ENCODE peak calls at places on chromosome 3, in ten cellular contexts. One of them, this sample, is unnamed.

GRCh38 chr3:130905551-130905950 is 11.7 kb downstream of the ATP2C1 start:
- DNase-seq in CD8-positive, alpha-beta T cell: no peak
- DNase-seq in cardiac septum: no peak
- DNase-seq in AG08395: peak; percentile 20
- DNase-seq in skeletal muscle cell: peak; percentile 58
- DNase-seq in KBM-7: no peak
- DNase-seq in uterus: no peak
- DNase-seq in A172: peak; percentile 8
- DNase-seq in HFFc6: peak; percentile 48
- DNase-seq in cerebellar nuclear complex: no peak
- DNase-seq in this sample: peak; percentile 16

GRCh38 chr3:149448331-149448831 is 26.1 kb upstream of the TM4SF4 start:
- DNase-seq in CD8-positive, alpha-beta T cell: no peak
- DNase-seq in cardiac septum: no peak
- DNase-seq in AG08395: peak; percentile 75
- DNase-seq in skeletal muscle cell: peak; percentile 18
- DNase-seq in KBM-7: peak; percentile 45
- DNase-seq in uterus: no peak
- DNase-seq in A172: peak; percentile 58
- DNase-seq in HFFc6: peak; percentile 77
- DNase-seq in cerebellar nuclear complex: no peak
- DNase-seq in this sample: peak; percentile 66

GRCh38 chr3:138938056-138938876 is 8.7 kb downstream of the FOXL2 start:
- DNase-seq in CD8-positive, alpha-beta T cell: no peak
- DNase-seq in cardiac septum: no peak
- DNase-seq in AG08395: no peak
- DNase-seq in skeletal muscle cell: no peak
- DNase-seq in KBM-7: no peak
- DNase-seq in uterus: no peak
- DNase-seq in A172: no peak
- DNase-seq in HFFc6: no peak
- DNase-seq in cerebellar nuclear complex: no peak
- DNase-seq in this sample: no peak

GRCh38 chr3:138774529-138775253 is 60.0 kb downstream of the PIK3CB start:
- DNase-seq in CD8-positive, alpha-beta T cell: no peak
- DNase-seq in cardiac septum: no peak
- DNase-seq in AG08395: peak; percentile 89
- DNase-seq in skeletal muscle cell: peak; percentile 98
- DNase-seq in KBM-7: peak; percentile 58
- DNase-seq in uterus: peak; percentile 31
- DNase-seq in A172: peak; percentile 98
- DNase-seq in HFFc6: peak; percentile 99
- DNase-seq in cerebellar nuclear complex: no peak
- DNase-seq in this sample: peak; percentile 85

GRCh38 chr3:126546549-126547239 is 12.0 kb downstream of the C3orf22 start:
- DNase-seq in CD8-positive, alpha-beta T cell: no peak
- DNase-seq in cardiac septum: peak; percentile 58
- DNase-seq in AG08395: no peak
- DNase-seq in skeletal muscle cell: no peak
- DNase-seq in KBM-7: no peak
- DNase-seq in uterus: peak; percentile 2
- DNase-seq in A172: no peak
- DNase-seq in HFFc6: no peak
- DNase-seq in cerebellar nuclear complex: no peak
- DNase-seq in this sample: no peak

GRCh38 chr3:53776494-53777101 is 69.6 kb downstream of the CHDH start:
- DNase-seq in CD8-positive, alpha-beta T cell: no peak
- DNase-seq in cardiac septum: no peak
- DNase-seq in AG08395: peak; percentile 75
- DNase-seq in skeletal muscle cell: no peak
- DNase-seq in KBM-7: no peak
- DNase-seq in uterus: no peak
- DNase-seq in A172: no peak
- DNase-seq in HFFc6: peak; percentile 6
- DNase-seq in cerebellar nuclear complex: no peak
- DNase-seq in this sample: peak; percentile 79

GRCh38 chr3:50604628-50605588 is 6.7 kb downstream of the CISH start:
- DNase-seq in CD8-positive, alpha-beta T cell: no peak
- DNase-seq in cardiac septum: no peak
- DNase-seq in AG08395: no peak
- DNase-seq in skeletal muscle cell: no peak
- DNase-seq in KBM-7: peak; percentile 67
- DNase-seq in uterus: peak; percentile 91
- DNase-seq in A172: no peak
- DNase-seq in HFFc6: no peak
- DNase-seq in cerebellar nuclear complex: peak; percentile 76
- DNase-seq in this sample: no peak

GRCh38 chr3:195384952-195385351 is 57.9 kb downstream of the ACAP2 start:
- DNase-seq in CD8-positive, alpha-beta T cell: no peak
- DNase-seq in cardiac septum: no peak
- DNase-seq in AG08395: no peak
- DNase-seq in skeletal muscle cell: no peak
- DNase-seq in KBM-7: no peak
- DNase-seq in uterus: no peak
- DNase-seq in A172: peak; percentile 27
- DNase-seq in HFFc6: no peak
- DNase-seq in cerebellar nuclear complex: no peak
- DNase-seq in this sample: no peak

GRCh38 chr3:38834110-38834509 is 18.1 kb upstream of the SCN10A start:
- DNase-seq in CD8-positive, alpha-beta T cell: no peak
- DNase-seq in cardiac septum: no peak
- DNase-seq in AG08395: peak; percentile 82
- DNase-seq in skeletal muscle cell: peak; percentile 83
- DNase-seq in KBM-7: peak; percentile 71
- DNase-seq in uterus: peak; percentile 43
- DNase-seq in A172: peak; percentile 90
- DNase-seq in HFFc6: peak; percentile 59
- DNase-seq in cerebellar nuclear complex: no peak
- DNase-seq in this sample: peak; percentile 88

GRCh38 chr3:134333522-134334181 is 40.6 kb downstream of the AMOTL2 start:
- DNase-seq in CD8-positive, alpha-beta T cell: no peak
- DNase-seq in cardiac septum: no peak
- DNase-seq in AG08395: peak; percentile 81
- DNase-seq in skeletal muscle cell: peak; percentile 46
- DNase-seq in KBM-7: no peak
- DNase-seq in uterus: no peak
- DNase-seq in A172: peak; percentile 80
- DNase-seq in HFFc6: peak; percentile 92
- DNase-seq in cerebellar nuclear complex: no peak
- DNase-seq in this sample: peak; percentile 86

GRCh38 chr3:76361010-76361409 is 575.7 kb upstream of the ZNF717 start:
- DNase-seq in CD8-positive, alpha-beta T cell: no peak
- DNase-seq in cardiac septum: no peak
- DNase-seq in AG08395: no peak
- DNase-seq in skeletal muscle cell: no peak
- DNase-seq in KBM-7: no peak
- DNase-seq in uterus: no peak
- DNase-seq in A172: no peak
- DNase-seq in HFFc6: no peak
- DNase-seq in cerebellar nuclear complex: no peak
- DNase-seq in this sample: no peak

GRCh38 chr3:194148383-194148782 is 12.4 kb downstream of the HES1 start:
- DNase-seq in CD8-positive, alpha-beta T cell: no peak
- DNase-seq in cardiac septum: no peak
- DNase-seq in AG08395: no peak
- DNase-seq in skeletal muscle cell: no peak
- DNase-seq in KBM-7: no peak
- DNase-seq in uterus: no peak
- DNase-seq in A172: peak; percentile 48
- DNase-seq in HFFc6: no peak
- DNase-seq in cerebellar nuclear complex: no peak
- DNase-seq in this sample: peak; percentile 26

GRCh38 chr3:105679951-105680350 is 188.9 kb downstream of the CBLB start:
- DNase-seq in CD8-positive, alpha-beta T cell: no peak
- DNase-seq in cardiac septum: no peak
- DNase-seq in AG08395: no peak
- DNase-seq in skeletal muscle cell: no peak
- DNase-seq in KBM-7: no peak
- DNase-seq in uterus: no peak
- DNase-seq in A172: no peak
- DNase-seq in HFFc6: no peak
- DNase-seq in cerebellar nuclear complex: no peak
- DNase-seq in this sample: no peak

GRCh38 chr3:31878231-31878838 is 102.7 kb downstream of the OSBPL10 start:
- DNase-seq in CD8-positive, alpha-beta T cell: no peak
- DNase-seq in cardiac septum: no peak
- DNase-seq in AG08395: peak; percentile 15
- DNase-seq in skeletal muscle cell: no peak
- DNase-seq in KBM-7: no peak
- DNase-seq in uterus: no peak
- DNase-seq in A172: no peak
- DNase-seq in HFFc6: no peak
- DNase-seq in cerebellar nuclear complex: no peak
- DNase-seq in this sample: peak; percentile 38

GRCh38 chr3:149618151-149619123 is 39.4 kb downstream of the WWTR1 start:
- DNase-seq in CD8-positive, alpha-beta T cell: no peak
- DNase-seq in cardiac septum: no peak
- DNase-seq in AG08395: no peak
- DNase-seq in skeletal muscle cell: no peak
- DNase-seq in KBM-7: no peak
- DNase-seq in uterus: no peak
- DNase-seq in A172: peak; percentile 12
- DNase-seq in HFFc6: no peak
- DNase-seq in cerebellar nuclear complex: no peak
- DNase-seq in this sample: no peak

GRCh38 chr3:112751564-112751963 is 95.1 kb downstream of the CD200R1L start:
- DNase-seq in CD8-positive, alpha-beta T cell: no peak
- DNase-seq in cardiac septum: no peak
- DNase-seq in AG08395: no peak
- DNase-seq in skeletal muscle cell: no peak
- DNase-seq in KBM-7: no peak
- DNase-seq in uterus: no peak
- DNase-seq in A172: peak; percentile 49
- DNase-seq in HFFc6: no peak
- DNase-seq in cerebellar nuclear complex: no peak
- DNase-seq in this sample: no peak

GRCh38 chr3:179000144-179000543 is 71.5 kb downstream of the ZMAT3 start:
- DNase-seq in CD8-positive, alpha-beta T cell: no peak
- DNase-seq in cardiac septum: no peak
- DNase-seq in AG08395: peak; percentile 11
- DNase-seq in skeletal muscle cell: no peak
- DNase-seq in KBM-7: no peak
- DNase-seq in uterus: no peak
- DNase-seq in A172: no peak
- DNase-seq in HFFc6: peak; percentile 36
- DNase-seq in cerebellar nuclear complex: no peak
- DNase-seq in this sample: no peak

GRCh38 chr3:168884353-168884903 is 779.1 kb downstream of the MECOM start:
- DNase-seq in CD8-positive, alpha-beta T cell: no peak
- DNase-seq in cardiac septum: no peak
- DNase-seq in AG08395: peak; percentile 15
- DNase-seq in skeletal muscle cell: peak; percentile 72
- DNase-seq in KBM-7: no peak
- DNase-seq in uterus: peak; percentile 18
- DNase-seq in A172: peak; percentile 88
- DNase-seq in HFFc6: peak; percentile 94
- DNase-seq in cerebellar nuclear complex: no peak
- DNase-seq in this sample: peak; percentile 57

GRCh38 chr3:1007890-1008289 is 84.9 kb upstream of the CNTN6 start:
- DNase-seq in CD8-positive, alpha-beta T cell: no peak
- DNase-seq in cardiac septum: no peak
- DNase-seq in AG08395: no peak
- DNase-seq in skeletal muscle cell: peak; percentile 52
- DNase-seq in KBM-7: no peak
- DNase-seq in uterus: no peak
- DNase-seq in A172: no peak
- DNase-seq in HFFc6: no peak
- DNase-seq in cerebellar nuclear complex: no peak
- DNase-seq in this sample: no peak

GRCh38 chr3:99760602-99761001 is 57.1 kb upstream of the CMSS1 start:
- DNase-seq in CD8-positive, alpha-beta T cell: no peak
- DNase-seq in cardiac septum: no peak
- DNase-seq in AG08395: no peak
- DNase-seq in skeletal muscle cell: no peak
- DNase-seq in KBM-7: no peak
- DNase-seq in uterus: peak; percentile 35
- DNase-seq in A172: no peak
- DNase-seq in HFFc6: no peak
- DNase-seq in cerebellar nuclear complex: no peak
- DNase-seq in this sample: peak; percentile 19

GRCh38 chr3:12286927-12287726 is 1.7 kb upstream of the PPARG start:
- DNase-seq in CD8-positive, alpha-beta T cell: no peak
- DNase-seq in cardiac septum: no peak
- DNase-seq in AG08395: no peak
- DNase-seq in skeletal muscle cell: no peak
- DNase-seq in KBM-7: no peak
- DNase-seq in uterus: peak; percentile 48
- DNase-seq in A172: no peak
- DNase-seq in HFFc6: no peak
- DNase-seq in cerebellar nuclear complex: no peak
- DNase-seq in this sample: peak; percentile 17

GRCh38 chr3:170961616-170962400 is 53.4 kb upstream of the EIF5A2 start:
- DNase-seq in CD8-positive, alpha-beta T cell: no peak
- DNase-seq in cardiac septum: no peak
- DNase-seq in AG08395: peak; percentile 30
- DNase-seq in skeletal muscle cell: peak; percentile 1
- DNase-seq in KBM-7: peak; percentile 60
- DNase-seq in uterus: no peak
- DNase-seq in A172: peak; percentile 29
- DNase-seq in HFFc6: peak; percentile 37
- DNase-seq in cerebellar nuclear complex: no peak
- DNase-seq in this sample: peak; percentile 33

This sample was measured in AG20443.